ENCODE peak calls at places on chromosome 5, in ten cellular contexts. E is endothelial cell; C is ureter; R is dermis blood vessel endothelial cell; Y is stimulated activated CD8-positive, alpha-beta memory T cell treated with anti-CD3 and anti-CD28 coated beads, Interleukin-4, amount 100 ng/mL, for 1 hour; V is PC-3; F is activated CD4-positive, alpha-beta T cell treated with anti-CD3 and anti-CD28 coated beads for 1 hour; W is RCC 7860; Q is stimulated activated CD4-positive, alpha-beta T cell treated with anti-CD3 and anti-CD28 coated beads, Interleukin-2, amount 100 ng/mL, for 24 hours; P is DMS153. X is an unnamed sample.

GRCh38 chr5:74206571-74207550 is 433.7 kb downstream of the ENC1 start:
- DNase-seq in P (peak; percentile 95), F (no peak), E (no peak), R (peak; percentile 83), Q (no peak), C (no peak), V (peak; percentile 26), Y (no peak), W (peak; percentile 57), X (no peak)

GRCh38 chr5:100691545-100691944 is 156.4 kb downstream of the FAM174A start:
- DNase-seq in V (peak; percentile 74), W (peak; percentile 11), C (no peak), Q (no peak), F (no peak), E (no peak), P (no peak), Y (no peak), R (no peak), X (no peak)

GRCh38 chr5:36576721-36577120 is 29.7 kb upstream of the SLC1A3 start:
- DNase-seq in P (no peak), Y (no peak), R (no peak), Q (no peak), C (no peak), V (no peak), F (no peak), E (no peak), W (no peak), X (no peak)

GRCh38 chr5:10797246-10797645 is 36.2 kb upstream of the DAP start:
- DNase-seq in F (no peak), V (no peak), P (no peak), W (no peak), E (no peak), C (no peak), Y (no peak), Q (no peak), R (no peak), X (no peak)

GRCh38 chr5:50744761-50745160 is 78.3 kb downstream of the PARP8 start:
- DNase-seq in P (no peak), F (no peak), R (no peak), C (no peak), W (peak; percentile 40), Q (no peak), E (no peak), Y (no peak), V (no peak), X (no peak)

GRCh38 chr5:177319913-177320588 is 8.4 kb upstream of the MXD3 start:
- DNase-seq in R (no peak), P (no peak), Y (no peak), W (no peak), E (no peak), F (no peak), C (no peak), Q (no peak), V (no peak), X (no peak)

GRCh38 chr5:99104538-99105132 is 175.8 kb upstream of the CHD1 start:
- DNase-seq in R (peak; percentile 58), Q (no peak), Y (no peak), W (no peak), C (no peak), P (peak; percentile 7), F (no peak), V (peak; percentile 65), E (no peak), X (no peak)

GRCh38 chr5:59034498-59035186 is 451.8 kb downstream of the RAB3C start:
- DNase-seq in F (no peak), C (no peak), Q (no peak), E (no peak), R (peak; percentile 64), Y (no peak), P (no peak), V (peak; percentile 35), W (peak; percentile 17), X (no peak)

GRCh38 chr5:127572930-127573329 is 55.5 kb downstream of the PRRC1 start:
- DNase-seq in E (no peak), F (no peak), W (no peak), C (no peak), Y (no peak), P (no peak), V (peak; percentile 28), R (peak; percentile 23), Q (no peak), X (no peak)

GRCh38 chr5:178192244-178192643 is 5.1 kb upstream of the GMCL2 start:
- DNase-seq in Y (no peak), E (no peak), Q (no peak), V (peak; percentile 95), F (no peak), C (no peak), P (no peak), R (no peak), W (no peak), X (no peak)

GRCh38 chr5:137367951-137368350 is 131.2 kb downstream of the SPOCK1 start:
- DNase-seq in P (no peak), E (no peak), F (no peak), W (no peak), R (no peak), V (no peak), Y (no peak), Q (no peak), C (no peak), X (no peak)

GRCh38 chr5:101531031-101531430 is 627.9 kb upstream of the ST8SIA4 start:
- DNase-seq in R (no peak), Q (no peak), P (no peak), C (no peak), F (no peak), V (no peak), Y (no peak), E (no peak), W (no peak), X (no peak)

GRCh38 chr5:112684737-112685136 is 52.9 kb upstream of the APC start:
- DNase-seq in Y (no peak), W (no peak), E (no peak), R (no peak), C (no peak), F (no peak), V (no peak), Q (no peak), P (no peak), X (no peak)

GRCh38 chr5:148029131-148029530 is 34.6 kb upstream of the SPINK5 start:
- DNase-seq in W (no peak), R (no peak), V (no peak), C (no peak), Q (no peak), F (no peak), Y (no peak), E (no peak), P (no peak), X (no peak)

GRCh38 chr5:143102414-143102813 is 301.1 kb downstream of the NR3C1 start:
- DNase-seq in W (no peak), Y (no peak), V (no peak), Q (no peak), P (no peak), C (no peak), R (no peak), E (no peak), F (no peak), X (no peak)

GRCh38 chr5:4520557-4520956 is 619.6 kb upstream of the ADAMTS16 start:
- DNase-seq in E (no peak), P (no peak), Y (no peak), R (no peak), V (no peak), C (no peak), W (no peak), F (no peak), Q (no peak), X (no peak)

GRCh38 chr5:8844206-8844605 is 701.7 kb downstream of the SEMA5A start:
- DNase-seq in P (no peak), Q (no peak), Y (no peak), R (no peak), V (no peak), C (no peak), F (no peak), E (no peak), W (no peak), X (no peak)

GRCh38 chr5:139745121-139745799 is 50.3 kb upstream of the PSD2 start:
- DNase-seq in P (no peak), Q (peak; percentile 41), C (peak; percentile 52), Y (no peak), W (peak; percentile 98), R (no peak), F (no peak), V (peak; percentile 39), E (no peak), X (no peak)

GRCh38 chr5:65808261-65808741 is 86.3 kb downstream of the NLN start:
- DNase-seq in Y (no peak), W (no peak), C (no peak), V (no peak), Q (no peak), R (no peak), F (no peak), P (no peak), E (no peak), X (no peak)

GRCh38 chr5:138435943-138436342 is 2.9 kb upstream of the REEP2 start:
- DNase-seq in W (no peak), E (no peak), V (no peak), Q (no peak), R (no peak), P (no peak), C (no peak), Y (no peak), F (no peak), X (no peak)

GRCh38 chr5:160799160-160799559 is 52.9 kb downstream of the ATP10B start:
- DNase-seq in V (no peak), F (no peak), Y (no peak), W (no peak), C (no peak), R (no peak), P (peak; percentile 31), Q (no peak), E (no peak), X (no peak)

GRCh38 chr5:179610903-179611265 is 12.6 kb downstream of the HNRNPH1 start:
- DNase-seq in F (no peak), C (no peak), E (no peak), Y (no peak), V (no peak), P (no peak), W (no peak), R (no peak), Q (no peak), X (no peak)

GRCh38 chr5:150138551-150139265 is 16.9 kb downstream of the PDGFRB start:
- DNase-seq in Y (no peak), P (no peak), F (no peak), Q (no peak), E (peak; percentile 67), R (peak; percentile 53), W (peak; percentile 74), C (peak; percentile 85), V (no peak), X (no peak)

GRCh38 chr5:116885825-116886224 is 311.2 kb upstream of the SEMA6A start:
- DNase-seq in Q (no peak), P (no peak), Y (no peak), W (no peak), F (no peak), E (no peak), C (no peak), V (no peak), R (no peak), X (no peak)

GRCh38 chr5:57066921-57067914 is 106.6 kb upstream of the GPBP1 start:
- DNase-seq in Y (no peak), P (no peak), W (no peak), C (no peak), E (peak; percentile 5), Q (no peak), F (no peak), R (peak; percentile 40), V (no peak), X (no peak)

GRCh38 chr5:54320256-54320655 is 9.9 kb upstream of the ARL15 start:
- DNase-seq in P (no peak), V (peak; percentile 26), W (no peak), R (no peak), C (no peak), Y (no peak), Q (no peak), E (no peak), F (no peak), X (no peak)

GRCh38 chr5:142846402-142846801 is 76.2 kb downstream of the ARHGAP26 start:
- DNase-seq in R (no peak), Q (no peak), F (no peak), Y (no peak), V (no peak), E (no peak), C (no peak), P (no peak), W (no peak), X (no peak)

GRCh38 chr5:78264600-78264999 is 29.9 kb downstream of the AP3B1 start:
- DNase-seq in F (no peak), C (no peak), V (no peak), W (no peak), Y (no peak), E (no peak), R (no peak), Q (no peak), P (no peak), X (no peak)

X was measured in activated T-helper 2 cell treated with anti-CD3 and anti-CD28 coated beads, Interferon-gamma antibody, Interleukin-2, Interleukin-4, amounts not matched to agents 10 μg/mL and 5 μg/mL and 100 μg/mL, durations not matched to agents 14 hours and 24 hours and 36 hours.